ENCODE peak calls at places on chromosomes 13 and 19, in six cellular contexts. R is CD8-positive, alpha-beta T cell; A is IMR-90; H is AG04450; O is GM23248; W is epithelial cell of prostate. Y is an unnamed sample.

GRCh38 chr19:54556194-54556593 is 17.4 kb upstream of the LILRA2 start:
- DNase-seq in H (no peak), R (no peak), O (no peak), W (no peak), A (no peak), Y (no peak)

GRCh38 chr19:2394669-2395292 is 32.6 kb downstream of the TIMM13 start:
- DNase-seq in W (no peak), R (no peak), A (no peak), H (no peak), O (no peak), Y (no peak)

GRCh38 chr19:29006057-29006735 is 206.8 kb downstream of the UQCRFS1 start:
- DNase-seq in H (no peak), A (peak), W (no peak), R (no peak), O (peak), Y (no peak)

GRCh38 chr19:54576411-54576976 is 2.9 kb downstream of the LILRA2 start:
- DNase-seq in A (no peak), H (no peak), R (no peak), O (no peak), W (no peak), Y (no peak)

GRCh38 chr19:38513762-38514167 is 80.3 kb downstream of the RYR1 start:
- DNase-seq in W (no peak), H (no peak), R (no peak), O (peak), A (no peak), Y (no peak)

GRCh38 chr19:55491546-55492360 is 3.5 kb downstream of the SSC5D start:
- DNase-seq in W (no peak), O (no peak), R (no peak), H (no peak), A (no peak), Y (no peak)

GRCh38 chr19:31418692-31419430 is 69.6 kb upstream of the TSHZ3 start:
- DNase-seq in O (no peak), H (no peak), R (no peak), W (no peak), A (no peak), Y (no peak)

GRCh38 chr19:45591004-45591637 is 6.5 kb upstream of the OPA3 start:
- DNase-seq in A (peak), R (peak), O (peak), H (no peak), W (no peak), Y (no peak)

GRCh38 chr19:15297416-15298224 is 34.7 kb downstream of the BRD4 start:
- DNase-seq in O (peak), W (no peak), A (peak), R (peak), H (peak), Y (no peak)

GRCh38 chr19:4516939-4517300 is 1.4 kb downstream of the PLIN4 start:
- DNase-seq in A (no peak), H (no peak), R (peak), O (peak), W (no peak), Y (no peak)

GRCh38 chr13:110874508-110874960 is 40.3 kb downstream of the ANKRD10 start:
- DNase-seq in O (peak), W (no peak), R (no peak), A (peak), H (no peak), Y (peak)

GRCh38 chr13:37526710-37527446 is 71.7 kb downstream of the POSTN start:
- DNase-seq in R (no peak), W (no peak), A (no peak), H (no peak), O (peak), Y (no peak)

GRCh38 chr13:24737042-24737441 is 26.9 kb upstream of the RNF17 start:
- DNase-seq in H (no peak), O (no peak), R (no peak), A (no peak), W (no peak), Y (no peak)

GRCh38 chr13:75442736-75443234 is 39.2 kb downstream of the TBC1D4 start:
- DNase-seq in W (no peak), O (no peak), A (peak), H (no peak), R (no peak), Y (no peak)

GRCh38 chr13:33152389-33152788 is 133.2 kb downstream of the STARD13 start:
- DNase-seq in O (no peak), H (no peak), W (no peak), R (no peak), A (no peak), Y (no peak)

GRCh38 chr13:95246292-95247082 is 54.8 kb downstream of the ABCC4 start:
- DNase-seq in R (no peak), H (no peak), O (no peak), A (no peak), W (peak), Y (no peak)

GRCh38 chr19:45887311-45887710 is 1.4 kb upstream of the IRF2BP1 start:
- DNase-seq in O (no peak), H (no peak), A (no peak), R (no peak), W (no peak), Y (no peak)

GRCh38 chr13:104757712-104758111 is 1691.5 kb upstream of the SLC10A2 start:
- DNase-seq in H (no peak), A (no peak), O (no peak), W (no peak), R (no peak), Y (no peak)

GRCh38 chr13:19860884-19861655 is 2.4 kb downstream of the ZMYM5 start:
- DNase-seq in A (peak), H (no peak), O (peak), W (peak), R (no peak), Y (peak)

GRCh38 chr19:44643605-44644390 is at the start of gene PVR:
- DNase-seq in W (no peak), H (no peak), O (peak), R (no peak), A (peak), Y (peak)

DNA sequence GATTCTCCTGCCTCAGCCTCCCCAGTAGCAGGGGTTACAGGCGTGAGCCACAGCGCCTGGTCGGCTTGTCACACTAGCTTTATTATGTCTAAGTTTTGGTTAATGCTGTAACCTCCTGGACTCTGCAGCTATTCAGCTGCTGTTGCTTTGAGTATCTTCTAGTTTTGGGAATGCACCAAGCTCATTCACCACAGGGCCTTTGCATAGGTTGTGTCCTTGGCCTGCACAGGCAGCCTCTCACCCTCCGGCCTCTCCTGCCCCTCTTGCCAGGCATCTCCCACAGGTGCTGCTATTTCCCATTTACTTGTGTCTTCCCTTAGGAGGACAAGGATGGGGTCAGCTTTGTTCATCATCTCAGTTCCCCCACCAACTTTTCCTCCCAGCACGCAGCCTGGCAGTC is 2.4 kb upstream of the CCDC9 start:
- DNase-seq in A (no peak), R (no peak), H (no peak), O (no peak), W (no peak), Y (no peak)
- H3K27ac ChIP-seq in A (peak), R (no peak), H (peak), O (peak), W (peak), Y (no peak)

GRCh38 chr13:34701919-34702318 is 240.2 kb upstream of the NBEA start:
- DNase-seq in O (no peak), A (no peak), H (no peak), R (no peak), W (no peak), Y (no peak)

GRCh38 chr13:34696296-34696695 is 245.8 kb upstream of the NBEA start:
- DNase-seq in R (no peak), H (no peak), A (no peak), W (no peak), O (no peak), Y (no peak)

GRCh38 chr13:34696741-34697140 is 245.3 kb upstream of the NBEA start:
- DNase-seq in W (no peak), R (no peak), H (no peak), O (no peak), A (no peak), Y (no peak)

GRCh38 chr13:34700155-34700554 is 241.9 kb upstream of the NBEA start:
- DNase-seq in A (no peak), W (no peak), R (no peak), H (no peak), O (no peak), Y (no peak)

GRCh38 chr13:34698953-34699352 is 243.1 kb upstream of the NBEA start:
- DNase-seq in W (no peak), H (no peak), A (no peak), O (peak), R (no peak), Y (no peak)
- H3K27ac ChIP-seq in W (no peak), H (no peak), A (no peak), O (no peak), R (no peak), Y (no peak)

GRCh38 chr19:746956-747355 is 4.0 kb upstream of the MISP start:
- DNase-seq in A (no peak), R (no peak), W (no peak), H (no peak), O (no peak), Y (no peak)
- H3K27ac ChIP-seq in A (no peak), R (no peak), W (no peak), H (no peak), O (no peak), Y (no peak)

DNA sequence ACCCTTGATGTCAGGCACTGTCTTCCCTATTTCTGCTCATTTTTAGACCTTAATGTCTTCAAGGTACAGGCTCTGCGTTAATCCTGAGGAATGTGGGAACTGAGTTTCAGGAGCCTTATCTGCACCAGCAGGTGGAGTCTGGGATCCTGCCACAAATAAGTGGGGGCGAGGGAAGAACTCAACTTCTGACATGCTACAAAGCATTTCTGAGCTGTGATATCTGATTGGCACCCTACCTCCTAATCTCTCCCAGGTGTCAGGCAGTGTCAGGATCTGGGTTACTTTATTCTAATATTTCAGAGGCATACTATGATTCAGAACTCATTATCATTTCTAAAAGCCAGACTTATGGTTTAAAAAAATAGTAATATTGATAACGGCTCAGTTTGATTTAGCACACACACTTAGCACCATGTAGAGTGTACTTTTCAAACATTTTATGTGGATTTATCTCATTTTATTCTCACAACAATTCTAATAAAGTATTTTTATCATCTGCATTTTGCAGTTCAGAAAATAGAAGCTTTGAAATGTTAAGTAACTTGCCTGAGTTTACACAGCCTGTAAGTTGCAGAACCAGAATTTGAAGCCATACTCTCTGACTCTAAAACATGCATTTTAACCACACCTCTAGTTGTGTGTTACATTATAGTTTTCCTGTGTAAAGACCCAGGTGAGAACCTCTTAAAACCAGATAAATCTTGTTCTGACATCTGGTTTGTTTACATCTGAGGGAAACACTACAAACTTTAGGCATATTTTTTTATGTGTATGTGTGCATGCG is 358.6 kb downstream of the TDRD3 start:
- DNase-seq in O (no peak), W (no peak), H (no peak), A (no peak), R (no peak), Y (no peak)
- H3K27ac ChIP-seq in O (no peak), W (no peak), H (no peak), A (no peak), R (no peak), Y (no peak)